ENCODE peak calls at places on chromosome X, in ten cellular contexts. S is K562, M is fibroblast of pulmonary artery, C is GM23338, I is lung, E is sigmoid colon, A is astrocyte, R is HFF-Myc, J is fibroblast of lung, N is thoracic aorta. W is an unnamed sample.

GRCh38 chrX:135498236-135498635 is 22.2 kb upstream of the INTS6L start:
- DNase-seq in S (no peak), M (no peak), C (no peak), I (no peak), E (no peak), A (no peak), R (no peak), J (no peak), N (no peak), W (no peak)

GRCh38 chrX:19152762-19153161 is 30.5 kb upstream of the ADGRG2 start:
- DNase-seq in S (no peak), M (no peak), C (no peak), I (no peak), E (no peak), A (peak), R (no peak), J (no peak), N (no peak), W (peak)

GRCh38 chrX:136130931-136131843 is 16.1 kb upstream of the FHL1 start:
- DNase-seq in S (peak), M (peak), C (no peak), I (no peak), E (no peak), A (peak), R (peak), J (peak), N (no peak), W (peak)

GRCh38 chrX:2371026-2371778 is 129.6 kb downstream of the DHRSX start:
- DNase-seq in S (peak), M (no peak), C (peak), I (no peak), E (no peak), A (peak), R (no peak), J (peak), N (no peak), W (no peak)

GRCh38 chrX:123201720-123202119 is 17.6 kb downstream of the GRIA3 start:
- DNase-seq in S (no peak), M (no peak), C (no peak), I (no peak), E (no peak), A (peak), R (no peak), J (no peak), N (no peak), W (peak)

GRCh38 chrX:40845331-40845911 is 110.1 kb upstream of the MED14 start:
- DNase-seq in S (no peak), M (peak), C (peak), I (no peak), E (no peak), A (peak), R (peak), J (peak), N (no peak), W (peak)

GRCh38 chrX:34873500-34874225 is 68.9 kb upstream of the FAM47B start:
- DNase-seq in S (no peak), M (peak), C (no peak), I (no peak), E (no peak), A (peak), R (no peak), J (peak), N (no peak), W (peak)

GRCh38 chrX:136910565-136911040 is 30.1 kb upstream of the RBMX start:
- DNase-seq in S (no peak), M (peak), C (no peak), I (no peak), E (no peak), A (peak), R (no peak), J (peak), N (no peak), W (peak)

GRCh38 chrX:34875204-34875603 is 67.4 kb upstream of the FAM47B start:
- DNase-seq in S (no peak), M (peak), C (no peak), I (no peak), E (no peak), A (peak), R (peak), J (peak), N (no peak), W (peak)

GRCh38 chrX:49176421-49177326 is 5.0 kb downstream of the PLP2 start:
- DNase-seq in S (no peak), M (no peak), C (no peak), I (peak), E (peak), A (no peak), R (no peak), J (no peak), N (no peak), W (no peak)
- H3K4me3 ChIP-seq in S (no peak), M (no peak), C (no peak), I (no peak), E (no peak), A (no peak), R (no peak), J (no peak), N (no peak), W (no peak)

GRCh38 chrX:37504991-37505390 is 66.5 kb upstream of the LANCL3 start:
- DNase-seq in S (no peak), M (no peak), C (no peak), I (no peak), E (no peak), A (no peak), R (no peak), J (no peak), N (no peak), W (no peak)

GRCh38 chrX:37509349-37509748 is 62.1 kb upstream of the LANCL3 start:
- DNase-seq in S (peak), M (no peak), C (peak), I (no peak), E (no peak), A (no peak), R (no peak), J (peak), N (no peak), W (peak)
- TF ChIP-seq CTCF in S (peak), M (peak), C (peak), I (no peak), E (peak), A (peak), R (peak), J (peak), N (peak), W (peak)

GRCh38 chrX:68895339-68896250 is 66.8 kb downstream of the EFNB1 start:
- DNase-seq in S (peak), M (peak), C (no peak), I (no peak), E (peak), A (peak), R (no peak), J (peak), N (peak), W (peak)
- H3K4me3 ChIP-seq in S (no peak), M (no peak), C (peak), I (no peak), E (peak), A (no peak), R (no peak), J (no peak), N (peak), W (no peak)

DNA sequence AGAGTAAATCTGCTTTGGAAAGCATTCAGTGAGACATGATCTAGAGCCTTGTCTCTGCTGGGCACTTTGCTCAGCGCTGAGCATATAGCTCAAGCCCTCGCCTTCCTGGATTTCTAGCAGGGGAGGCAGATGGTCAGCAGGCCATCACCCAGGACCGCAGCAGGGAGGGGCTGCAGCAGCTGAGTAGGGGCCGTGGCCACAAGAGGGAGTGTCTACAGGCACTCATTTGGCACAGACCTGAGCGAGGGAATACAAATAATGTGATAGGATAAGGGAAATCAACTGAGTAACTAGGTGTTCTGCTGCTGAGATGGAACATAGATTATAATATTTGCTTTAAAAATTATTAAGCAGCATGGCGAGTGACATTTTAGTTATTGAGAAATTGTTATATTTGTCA is 30.2 kb downstream of the OFD1 start:
- DNase-seq in S (peak), M (peak), C (peak), I (no peak), E (no peak), A (no peak), R (no peak), J (peak), N (no peak), W (peak)
- TF ChIP-seq CTCF in S (peak), M (peak), C (peak), I (no peak), E (no peak), A (peak), R (peak), J (no peak), N (no peak), W (peak)

GRCh38 chrX:77564824-77565223 is 117.6 kb downstream of the FGF16 start:
- DNase-seq in S (no peak), M (peak), C (no peak), I (no peak), E (no peak), A (peak), R (no peak), J (peak), N (no peak), W (peak)

GRCh38 chrX:77561372-77561771 is 114.2 kb downstream of the FGF16 start:
- DNase-seq in S (no peak), M (no peak), C (no peak), I (no peak), E (no peak), A (no peak), R (no peak), J (no peak), N (no peak), W (no peak)

GRCh38 chrX:77565278-77565677 is 118.1 kb downstream of the FGF16 start:
- DNase-seq in S (no peak), M (no peak), C (no peak), I (no peak), E (no peak), A (no peak), R (no peak), J (no peak), N (no peak), W (no peak)
- H3K4me3 ChIP-seq in S (no peak), M (no peak), C (no peak), I (no peak), E (no peak), A (no peak), R (no peak), J (no peak), N (no peak), W (no peak)

DNA sequence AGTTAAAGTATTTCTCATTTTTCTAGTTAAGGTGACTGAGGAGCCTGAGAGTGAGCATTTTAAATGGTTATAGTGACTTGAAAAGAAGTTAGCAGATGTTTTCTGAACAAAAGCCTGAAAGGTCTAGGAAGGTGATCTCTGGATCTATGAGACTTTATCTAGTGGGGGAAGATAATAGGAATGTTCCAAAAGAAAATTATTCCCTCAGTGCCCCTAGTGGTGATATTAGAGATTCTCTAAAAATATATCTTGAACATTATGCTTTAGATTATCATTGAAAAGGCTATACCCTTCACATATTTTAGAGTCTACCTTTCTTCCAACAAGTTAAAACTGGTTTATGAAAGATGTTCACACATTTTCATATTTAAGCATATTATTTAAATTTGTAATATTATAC is 69.0 kb upstream of the SPANXN1 start:
- DNase-seq in S (no peak), M (no peak), C (no peak), I (no peak), E (no peak), A (no peak), R (no peak), J (no peak), N (no peak), W (no peak)
- TF ChIP-seq CTCF in S (no peak), M (no peak), C (no peak), I (no peak), E (no peak), A (peak), R (no peak), J (no peak), N (no peak), W (peak)

W was measured in fibroblast of mammary gland.